ENCODE peak calls at places on chromosomes 5 and 9, in seven cellular contexts. S is OCI-LY7, F is AG09309, L is Peyer's patch, U is sigmoid colon, J is lower lobe of right lung, W is dorsolateral prefrontal cortex. I is an unnamed sample.

GRCh38 chr5:8316608-8317007 is 447.7 kb downstream of the MTRR start:
- DNase-seq in S (no peak), F (no peak), L (no peak), U (no peak), J (no peak), W (no peak), I (no peak)

GRCh38 chr9:95143591-95144561 is 173.6 kb downstream of the FANCC start:
- DNase-seq in S (no peak), F (peak; percentile 74), L (peak; percentile 67), U (peak; percentile 97), J (peak; percentile 54), W (no peak), I (peak; percentile 84)

GRCh38 chr9:27369591-27369990 is 72.6 kb upstream of the EQTN start:
- DNase-seq in S (no peak), F (no peak), L (no peak), U (no peak), J (no peak), W (no peak), I (no peak)

GRCh38 chr5:68251386-68251785 is 35.8 kb downstream of the PIK3R1 start:
- DNase-seq in S (no peak), F (no peak), L (no peak), U (peak; percentile 78), J (no peak), W (no peak), I (peak; percentile 46)

GRCh38 chr9:124760719-124761118 is 10.4 kb downstream of the NR6A1 start:
- DNase-seq in S (no peak), F (no peak), L (no peak), U (no peak), J (no peak), W (no peak), I (no peak)

GRCh38 chr5:56251918-56252553 is 18.9 kb upstream of the ANKRD55 start:
- DNase-seq in S (no peak), F (no peak), L (no peak), U (no peak), J (no peak), W (no peak), I (no peak)

GRCh38 chr9:15468113-15468512 is 42.7 kb downstream of the PSIP1 start:
- DNase-seq in S (no peak), F (no peak), L (no peak), U (no peak), J (no peak), W (no peak), I (no peak)

GRCh38 chr9:129177443-129177790 is 644 bp downstream of the IER5L start:
- DNase-seq in S (no peak), F (no peak), L (no peak), U (no peak), J (no peak), W (no peak), I (no peak)

GRCh38 chr9:75105841-75106240 is 17.5 kb downstream of the OSTF1 start:
- DNase-seq in S (no peak), F (no peak), L (no peak), U (no peak), J (no peak), W (no peak), I (no peak)

DNA sequence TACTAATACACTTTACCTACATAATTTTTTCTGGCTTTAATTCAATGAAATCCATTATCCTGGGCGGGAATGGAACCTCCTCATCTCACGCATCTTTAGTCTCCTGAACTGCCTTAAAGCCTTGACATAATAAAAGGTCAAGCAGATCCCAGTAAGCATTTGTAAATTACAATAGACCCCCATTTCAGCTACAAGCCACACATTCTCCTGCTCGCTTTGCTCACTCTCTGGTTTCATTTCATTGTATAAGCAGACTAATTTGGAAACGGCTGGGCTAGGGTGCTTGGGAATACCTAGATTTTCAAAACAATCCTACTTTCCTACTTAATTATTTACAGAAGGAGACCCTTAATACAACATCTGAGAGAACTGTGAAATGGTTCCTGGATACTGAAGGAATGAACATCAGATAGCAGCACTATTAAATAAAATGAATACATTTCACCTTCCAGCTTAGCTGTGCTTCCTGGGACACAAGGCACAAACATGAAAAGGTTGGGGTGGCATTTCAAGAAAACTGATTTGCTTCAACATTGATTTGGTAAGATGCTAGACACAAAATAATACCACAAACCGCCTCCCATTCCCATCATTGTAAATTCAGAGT is 1.5 kb downstream of the JAKMIP2 start:
- DNase-seq in S (no peak), F (no peak), L (no peak), U (no peak), J (no peak), W (no peak), I (no peak)
- H3K4me3 ChIP-seq in S (peak overlapping the region; percentile 79), F (no peak overlapping the region), L (no peak overlapping the region), U (peak overlapping the region; percentile 37), J (no peak overlapping the region), W (peak overlapping the region; percentile 74), I (peak overlapping the region; percentile 52)

GRCh38 chr5:43386960-43387362 is 25.2 kb downstream of the CCL28 start:
- DNase-seq in S (no peak), F (no peak), L (no peak), U (no peak), J (no peak), W (no peak), I (no peak)
- TF ChIP-seq CTCF in S (no peak), F (no peak), L (no peak), U (no peak), J (no peak), W (no peak), I (no peak)

DNA sequence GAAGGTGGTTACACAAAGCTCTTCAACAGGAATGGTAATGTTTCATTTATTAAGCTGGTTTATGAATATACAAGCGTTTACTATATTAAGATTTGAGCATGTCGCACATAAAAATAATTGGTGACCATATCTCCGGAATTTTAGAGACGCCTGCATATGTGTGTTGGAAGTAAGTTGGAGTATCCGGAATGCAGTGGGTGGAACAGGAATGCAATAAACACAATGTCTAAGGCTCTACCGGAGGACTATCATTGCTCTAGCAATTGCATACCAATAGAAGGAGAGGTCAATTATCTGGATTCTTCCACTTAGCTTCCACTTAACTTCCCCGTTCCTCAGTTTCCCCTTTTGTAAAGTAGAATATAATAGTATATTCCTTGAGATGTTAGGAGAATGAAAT is 1.1 kb upstream of the CEP78 start:
- DNase-seq in S (no peak), F (no peak), L (no peak), U (no peak), J (no peak), W (no peak), I (peak; percentile 8)
- H3K4me3 ChIP-seq in S (peak overlapping the region; percentile 83), F (peak overlapping the region; percentile 60), L (no peak overlapping the region), U (peak overlapping the region; percentile 70), J (peak overlapping the region; percentile 98), W (peak overlapping the region; percentile 88), I (peak overlapping the region; percentile 89)

DNA sequence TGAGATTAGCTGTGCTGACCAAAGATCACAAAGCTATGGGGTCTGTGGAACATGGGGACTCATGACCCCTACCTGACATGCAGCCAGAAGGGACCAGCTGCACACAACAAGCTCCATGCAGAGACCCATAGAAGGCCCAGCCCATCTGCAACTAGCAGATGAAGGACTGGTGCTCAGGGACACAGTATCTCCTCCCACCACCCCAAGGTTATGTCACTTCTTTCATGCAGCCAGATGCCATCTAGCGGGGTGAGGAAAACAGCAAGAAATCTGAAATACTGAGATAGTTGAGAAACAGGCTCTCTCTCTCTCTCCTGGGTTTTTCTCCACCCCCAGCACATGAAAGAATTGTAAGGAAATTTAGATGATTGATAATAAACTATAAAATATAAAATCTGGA is 161.3 kb upstream of the DAPK1 start:
- DNase-seq in S (peak; percentile 2), F (no peak), L (no peak), U (no peak), J (no peak), W (no peak), I (no peak)
- TF ChIP-seq CTCF in S (no peak), F (peak; percentile 27), L (no peak), U (no peak), J (no peak), W (no peak), I (no peak)